ENCODE peak calls at places on chromosomes 2 and 18, in nine cellular contexts. J, P, E, Q, S, U, Y, W and K are unnamed samples.
A peak's percentile ranks its signal among the peaks of the same experiment; 100 is the strongest.

GRCh38 chr2:20151116-20151571 is 73.8 kb downstream of the SDC1 start:
- DNase-seq in J (no peak), P (peak; percentile 59), E (no peak), Q (no peak), S (no peak), U (peak; percentile 79), Y (no peak), W (no peak), K (no peak)

GRCh38 chr2:101476605-101477208 is 1.8 kb upstream of the RFX8 start:
- DNase-seq in J (no peak), P (no peak), E (no peak), Q (no peak), S (peak; percentile 37), U (no peak), Y (no peak), W (no peak), K (no peak)

GRCh38 chr18:7598167-7599062 is 31.3 kb downstream of the PTPRM start:
- DNase-seq in J (no peak), P (no peak), E (no peak), Q (peak; percentile 64), S (no peak), U (peak; percentile 59), Y (no peak), W (no peak), K (no peak)

GRCh38 chr2:9647884-9648283 is 17.1 kb upstream of the YWHAQ start:
- DNase-seq in J (no peak), P (no peak), E (no peak), Q (no peak), S (no peak), U (no peak), Y (no peak), W (no peak), K (no peak)

GRCh38 chr2:18910843-18911242 is 321.5 kb upstream of the NT5C1B start:
- DNase-seq in J (peak; percentile 13), P (no peak), E (peak; percentile 35), Q (peak; percentile 82), S (peak; percentile 85), U (no peak), Y (no peak), W (no peak), K (peak; percentile 9)

GRCh38 chr2:46651363-46652099 is 172.2 kb downstream of the TMEM247 start:
- DNase-seq in J (no peak), P (peak; percentile 16), E (no peak), Q (no peak), S (no peak), U (no peak), Y (no peak), W (no peak), K (no peak)

GRCh38 chr2:169363027-169363569 is 764 bp upstream of the LRP2 start:
- DNase-seq in J (peak; percentile 38), P (no peak), E (no peak), Q (no peak), S (no peak), U (no peak), Y (no peak), W (peak; percentile 37), K (no peak)

GRCh38 chr2:127279781-127280180 is 14.2 kb downstream of the ERCC3 start:
- DNase-seq in J (no peak), P (no peak), E (no peak), Q (no peak), S (no peak), U (no peak), Y (no peak), W (no peak), K (no peak)

GRCh38 chr2:127400897-127401756 is 13.4 kb upstream of the MAP3K2 start:
- DNase-seq in J (peak; percentile 68), P (no peak), E (peak; percentile 93), Q (peak; percentile 31), S (peak; percentile 89), U (no peak), Y (no peak), W (no peak), K (no peak)

GRCh38 chr18:79508565-79509535 is 113.1 kb downstream of the NFATC1 start:
- DNase-seq in J (no peak), P (no peak), E (no peak), Q (no peak), S (no peak), U (no peak), Y (no peak), W (no peak), K (no peak)

GRCh38 chr2:34519659-34520058 is 920.6 kb upstream of the FAM98A start:
- DNase-seq in J (no peak), P (no peak), E (no peak), Q (no peak), S (no peak), U (no peak), Y (no peak), W (no peak), K (no peak)

GRCh38 chr18:801137-801536 is 10.9 kb downstream of the YES1 start:
- DNase-seq in J (no peak), P (no peak), E (no peak), Q (no peak), S (no peak), U (no peak), Y (no peak), W (no peak), K (no peak)

GRCh38 chr18:22283397-22283796 is 114.0 kb downstream of the GATA6 start:
- DNase-seq in J (no peak), P (no peak), E (no peak), Q (peak; percentile 61), S (peak; percentile 14), U (no peak), Y (no peak), W (no peak), K (peak; percentile 21)

GRCh38 chr2:4673025-4673489 is 969.7 kb downstream of the DCDC2C start:
- DNase-seq in J (peak; percentile 3), P (peak; percentile 22), E (no peak), Q (no peak), S (no peak), U (no peak), Y (no peak), W (no peak), K (peak; percentile 20)

GRCh38 chr18:39571511-39571910 is 2005.9 kb upstream of the CELF4 start:
- DNase-seq in J (peak; percentile 80), P (peak; percentile 18), E (peak; percentile 1), Q (no peak), S (no peak), U (no peak), Y (no peak), W (peak; percentile 47), K (peak; percentile 34)

GRCh38 chr2:128949360-128949759 is 630.7 kb upstream of the HS6ST1 start:
- DNase-seq in J (no peak), P (no peak), E (no peak), Q (peak; percentile 38), S (peak; percentile 93), U (no peak), Y (no peak), W (no peak), K (no peak)

GRCh38 chr2:37168217-37168981 is 11.6 kb upstream of the EIF2AK2 start:
- DNase-seq in J (peak; percentile 80), P (peak; percentile 61), E (peak; percentile 38), Q (peak; percentile 23), S (peak; percentile 36), U (peak; percentile 51), Y (no peak), W (peak; percentile 56), K (peak; percentile 75)

GRCh38 chr2:61770298-61770697 is 83.6 kb downstream of the FAM161A start:
- DNase-seq in J (no peak), P (no peak), E (no peak), Q (no peak), S (peak; percentile 52), U (no peak), Y (no peak), W (no peak), K (no peak)

GRCh38 chr18:36298113-36298701 is 694 bp downstream of the FHOD3 start:
- DNase-seq in J (peak; percentile 72), P (no peak), E (no peak), Q (no peak), S (no peak), U (no peak), Y (no peak), W (peak; percentile 85), K (no peak)
- TF ChIP-seq EZH2 in J (no peak), P (no peak), E (no peak), Q (no peak), S (no peak), U (no peak), Y (no peak), W (no peak), K (no peak)

GRCh38 chr2:75792146-75792545 is 81.4 kb upstream of the GCFC2 start:
- DNase-seq in J (no peak), P (no peak), E (no peak), Q (no peak), S (no peak), U (no peak), Y (no peak), W (no peak), K (no peak)

GRCh38 chr2:75788154-75788553 is 77.4 kb upstream of the GCFC2 start:
- DNase-seq in J (no peak), P (no peak), E (no peak), Q (no peak), S (no peak), U (no peak), Y (no peak), W (no peak), K (no peak)

GRCh38 chr2:75790790-75791467 is 80.2 kb upstream of the GCFC2 start:
- DNase-seq in J (no peak), P (no peak), E (no peak), Q (no peak), S (no peak), U (no peak), Y (no peak), W (no peak), K (no peak)

GRCh38 chr2:75788925-75789324 is 78.2 kb upstream of the GCFC2 start:
- DNase-seq in J (no peak), P (no peak), E (no peak), Q (peak; percentile 20), S (no peak), U (no peak), Y (no peak), W (no peak), K (no peak)

GRCh38 chr2:75790121-75790520 is 79.4 kb upstream of the GCFC2 start:
- DNase-seq in J (no peak), P (no peak), E (no peak), Q (no peak), S (no peak), U (no peak), Y (no peak), W (no peak), K (no peak)
- H3K4me3 ChIP-seq in J (no peak overlapping the region), P (no peak overlapping the region), E (no peak overlapping the region), Q (no peak overlapping the region), S (no peak overlapping the region), U (no peak overlapping the region), Y (no peak overlapping the region), W (no peak overlapping the region), K (no peak overlapping the region)

GRCh38 chr2:238790126-238790820 is 57.6 kb upstream of the TWIST2 start:
- DNase-seq in J (no peak), P (no peak), E (no peak), Q (no peak), S (no peak), U (no peak), Y (no peak), W (no peak), K (no peak)
- H3K27ac ChIP-seq in J (no peak overlapping the region), P (no peak overlapping the region), E (no peak overlapping the region), Q (no peak overlapping the region), S (no peak overlapping the region), U (no peak overlapping the region), Y (no peak overlapping the region), W (no peak overlapping the region), K (no peak overlapping the region)

GRCh38 chr2:103959174-103960125 is 894.5 kb upstream of the POU3F3 start:
- DNase-seq in J (peak; percentile 77), P (peak; percentile 9), E (peak; percentile 4), Q (peak; percentile 12), S (no peak), U (no peak), Y (peak; percentile 21), W (peak; percentile 76), K (peak; percentile 41)
- TF ChIP-seq EZH2 in J (no peak), P (no peak), E (no peak), Q (no peak), S (no peak), U (no peak), Y (no peak), W (no peak), K (no peak)